ENCODE peak calls at places on chromosomes 11 and 22, in five cellular contexts. T, W, A, N and F are unnamed samples.
A peak's percentile ranks its signal among the peaks of the same experiment; 100 is the strongest.

GRCh38 chr22:45320326-45320976 is 10.7 kb downstream of the FAM118A start:
- DNase-seq in T (peak; percentile 29), W (no peak), A (no peak), N (peak; percentile 25), F (no peak)

GRCh38 chr11:95081010-95081409 is 8.6 kb upstream of the ENDOD1 start:
- DNase-seq in T (no peak), W (no peak), A (no peak), N (no peak), F (no peak)

GRCh38 chr22:42294034-42294985 is 23.9 kb upstream of the TCF20 start:
- DNase-seq in T (peak; percentile 87), W (peak; percentile 38), A (peak; percentile 55), N (peak; percentile 74), F (no peak)

GRCh38 chr11:106875013-106875412 is 143.3 kb downstream of the GUCY1A2 start:
- DNase-seq in T (no peak), W (no peak), A (no peak), N (peak; percentile 49), F (no peak)

GRCh38 chr11:128054323-128054910 is 532.9 kb downstream of the ETS1 start:
- DNase-seq in T (no peak), W (no peak), A (no peak), N (no peak), F (no peak)

GRCh38 chr11:36073411-36074203 is 129.7 kb downstream of the LDLRAD3 start:
- DNase-seq in T (peak; percentile 69), W (peak; percentile 36), A (peak; percentile 26), N (peak; percentile 82), F (peak; percentile 74)

GRCh38 chr11:65121447-65121864 is 478 bp downstream of the FAU start:
- DNase-seq in T (peak; percentile 57), W (no peak), A (peak; percentile 37), N (no peak), F (no peak)

GRCh38 chr22:45426387-45426786 is 12.9 kb downstream of the RIBC2 start:
- DNase-seq in T (no peak), W (no peak), A (no peak), N (no peak), F (no peak)

GRCh38 chr11:40380871-40381270 is 1078.6 kb downstream of the LRRC4C start:
- DNase-seq in T (no peak), W (no peak), A (no peak), N (no peak), F (no peak)

GRCh38 chr22:39013923-39014722 is at the start of gene APOBEC3C:
- DNase-seq in T (peak; percentile 87), W (peak; percentile 78), A (peak; percentile 84), N (peak; percentile 95), F (peak; percentile 33)

GRCh38 chr11:9071694-9072093 is 19.7 kb downstream of the SCUBE2 start:
- DNase-seq in T (no peak), W (no peak), A (no peak), N (no peak), F (no peak)

GRCh38 chr11:95283653-95284052 is 52.7 kb upstream of the SESN3 start:
- DNase-seq in T (no peak), W (no peak), A (no peak), N (peak; percentile 90), F (no peak)

GRCh38 chr11:72406536-72407507 is 27.5 kb downstream of the CLPB start:
- DNase-seq in T (no peak), W (no peak), A (no peak), N (peak; percentile 37), F (no peak)

GRCh38 chr22:42947211-42947990 is 67.5 kb downstream of the PACSIN2 start:
- DNase-seq in T (peak; percentile 72), W (peak; percentile 89), A (peak; percentile 83), N (no peak), F (no peak)

GRCh38 chr11:30960387-30960992 is 374.3 kb upstream of the MPPED2 start:
- DNase-seq in T (no peak), W (no peak), A (no peak), N (peak; percentile 66), F (no peak)

GRCh38 chr11:96284917-96285316 is 58.1 kb downstream of the MAML2 start:
- DNase-seq in T (no peak), W (no peak), A (no peak), N (no peak), F (no peak)

GRCh38 chr22:23857606-23858483 is at the start of gene SLC2A11:
- DNase-seq in T (peak; percentile 99), W (peak; percentile 97), A (peak; percentile 98), N (peak; percentile 98), F (peak; percentile 94)

GRCh38 chr11:64248578-64248977 is 1.8 kb upstream of the PPP1R14B start:
- DNase-seq in T (peak; percentile 56), W (no peak), A (no peak), N (no peak), F (no peak)

GRCh38 chr11:122923302-122923701 is 40.7 kb downstream of the JHY start:
- DNase-seq in T (no peak), W (no peak), A (no peak), N (no peak), F (no peak)

GRCh38 chr11:59901306-59901705 is 22.7 kb downstream of the OOSP3 start:
- DNase-seq in T (no peak), W (no peak), A (no peak), N (peak; percentile 48), F (no peak)

GRCh38 chr11:36376888-36377758 is 81.0 kb downstream of the PRR5L start:
- DNase-seq in T (peak; percentile 81), W (peak; percentile 43), A (peak; percentile 44), N (peak; percentile 71), F (no peak)

GRCh38 chr11:68010058-68011041 is at the start of gene ALDH3B1:
- DNase-seq in T (peak; percentile 97), W (peak; percentile 95), A (peak; percentile 94), N (peak; percentile 92), F (peak; percentile 78)

GRCh38 chr11:68009391-68010000 is 631 bp upstream of the ALDH3B1 start:
- DNase-seq in T (peak; percentile 59), W (no peak), A (peak; percentile 74), N (peak; percentile 61), F (no peak)

GRCh38 chr11:68012843-68013610 is 2.9 kb downstream of the ALDH3B1 start:
- DNase-seq in T (peak; percentile 51), W (no peak), A (peak; percentile 76), N (peak; percentile 98), F (no peak)

GRCh38 chr11:68012044-68012842 is 2.1 kb downstream of the ALDH3B1 start:
- DNase-seq in T (peak; percentile 47), W (no peak), A (no peak), N (no peak), F (no peak)

DNA sequence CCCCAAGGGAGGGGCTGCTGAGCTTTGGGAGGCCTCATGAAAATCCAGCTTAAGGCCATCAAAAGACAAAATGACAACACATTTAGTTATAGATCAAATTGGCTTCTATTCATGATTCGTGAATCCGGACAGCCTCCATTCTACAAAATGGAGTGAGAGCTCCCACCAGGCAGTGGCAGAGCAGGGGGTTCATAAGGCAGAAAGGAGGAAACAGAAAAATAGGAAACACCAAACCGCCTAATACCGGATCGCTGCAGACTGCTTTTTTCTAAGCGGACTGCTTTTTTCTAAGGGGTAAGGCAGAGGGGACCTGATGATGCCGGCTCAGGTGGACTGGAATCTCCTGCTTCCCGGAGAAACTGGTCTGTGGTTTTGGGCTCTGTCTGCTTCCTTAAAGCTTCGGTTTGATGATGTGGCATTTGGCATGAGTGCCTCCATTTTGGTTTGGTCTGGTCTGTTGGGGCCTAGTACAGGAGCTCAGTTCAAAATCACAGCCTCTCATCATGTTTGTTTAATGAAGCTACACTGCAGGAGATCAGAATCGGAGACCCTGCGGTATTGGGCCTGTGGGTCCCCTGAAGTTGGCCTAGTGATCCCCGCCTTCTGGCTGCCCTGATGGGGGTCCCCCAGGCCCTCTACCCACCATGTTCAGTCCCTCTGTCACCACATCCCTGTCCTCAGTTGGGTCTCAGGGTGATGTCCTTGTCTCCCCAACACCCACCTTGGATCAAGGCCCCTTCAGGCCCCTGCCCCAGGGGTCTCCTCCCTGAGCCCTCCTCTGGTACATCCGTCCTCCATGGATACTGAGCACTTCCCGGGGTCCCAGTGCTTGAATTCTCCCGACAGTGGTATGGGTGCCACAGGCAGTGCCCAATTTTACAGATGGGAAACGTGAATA is 1.2 kb downstream of the ALDH3B1 start:
- DNase-seq in T (peak; percentile 21), W (no peak), A (no peak), N (no peak), F (no peak)
- H3K4me3 ChIP-seq in T (no peak overlapping the region), W (peak overlapping the region; percentile 28), A (no peak overlapping the region), N (no peak overlapping the region), F (peak overlapping the region; percentile 58)

DNA sequence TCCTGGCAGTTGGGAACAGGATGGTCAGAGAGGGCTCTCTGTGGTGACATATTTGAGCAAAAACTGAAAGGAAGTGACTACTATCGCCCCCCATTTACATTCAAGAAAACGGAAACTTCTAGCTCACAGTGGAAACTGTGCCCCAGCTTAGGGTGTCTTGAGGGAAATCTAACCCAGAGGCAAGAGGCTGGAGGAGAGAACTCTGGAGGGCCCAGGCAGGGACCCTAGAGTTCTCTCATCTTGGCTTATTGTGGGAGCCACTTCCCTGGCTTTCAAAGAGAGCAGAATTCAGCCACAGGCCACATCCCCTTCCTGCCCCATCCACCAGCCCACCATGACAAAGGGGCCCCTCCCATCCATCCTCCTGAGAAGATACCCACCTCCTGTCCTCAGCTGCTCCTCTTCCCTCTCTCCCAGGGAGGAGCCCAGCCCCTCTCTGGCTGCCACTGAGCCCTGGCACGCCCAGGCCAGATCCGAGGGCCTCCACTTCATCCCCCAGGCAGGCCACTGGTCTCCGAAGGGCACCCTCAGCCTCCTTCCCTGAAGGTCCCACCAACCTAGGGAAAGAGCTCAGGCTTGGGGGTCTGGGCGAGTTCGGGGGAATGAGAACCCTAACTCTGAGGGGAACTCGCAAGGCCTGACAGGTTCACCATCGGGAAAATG is 1.6 kb upstream of the TMPRSS13 start:
- DNase-seq in T (no peak), W (no peak), A (no peak), N (no peak), F (no peak)
- H3K27ac ChIP-seq in T (no peak overlapping the region), W (no peak overlapping the region), A (no peak overlapping the region), N (no peak overlapping the region), F (no peak overlapping the region)

DNA sequence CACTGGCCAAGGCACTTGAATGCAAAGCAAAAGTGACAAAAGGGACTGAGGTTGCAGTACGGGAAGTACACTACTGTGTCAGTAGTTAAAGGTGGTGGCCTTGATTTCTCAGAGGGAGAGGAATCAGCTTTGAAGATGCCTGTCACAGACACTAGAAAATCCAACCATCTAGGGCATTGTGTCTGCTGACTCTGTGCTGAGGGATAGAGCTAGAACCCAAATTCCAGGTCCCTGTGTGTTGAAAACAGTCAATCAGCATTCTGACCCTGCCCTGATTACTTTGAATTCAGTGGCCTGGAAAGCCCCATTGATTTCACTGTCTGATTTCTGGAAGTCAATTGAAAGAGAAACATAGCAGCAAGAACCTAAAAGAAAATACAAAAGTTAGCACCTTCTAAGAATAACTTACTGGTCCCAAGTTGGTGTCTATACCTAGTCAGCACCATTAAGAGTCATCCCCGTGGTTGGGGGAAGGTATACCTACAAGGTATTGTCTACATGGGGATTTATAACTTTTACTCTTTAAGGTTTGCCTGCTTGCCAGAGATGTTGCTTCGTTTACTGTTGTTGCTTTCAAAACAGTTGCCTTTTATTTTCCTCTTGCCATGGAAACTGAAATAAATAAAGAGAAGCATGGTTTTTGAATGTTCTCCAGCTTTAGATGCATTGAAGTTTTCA is 97.2 kb downstream of the PDHX start:
- DNase-seq in T (no peak), W (no peak), A (no peak), N (no peak), F (no peak)
- H3K4me3 ChIP-seq in T (no peak overlapping the region), W (no peak overlapping the region), A (no peak overlapping the region), N (no peak overlapping the region), F (no peak overlapping the region)

DNA sequence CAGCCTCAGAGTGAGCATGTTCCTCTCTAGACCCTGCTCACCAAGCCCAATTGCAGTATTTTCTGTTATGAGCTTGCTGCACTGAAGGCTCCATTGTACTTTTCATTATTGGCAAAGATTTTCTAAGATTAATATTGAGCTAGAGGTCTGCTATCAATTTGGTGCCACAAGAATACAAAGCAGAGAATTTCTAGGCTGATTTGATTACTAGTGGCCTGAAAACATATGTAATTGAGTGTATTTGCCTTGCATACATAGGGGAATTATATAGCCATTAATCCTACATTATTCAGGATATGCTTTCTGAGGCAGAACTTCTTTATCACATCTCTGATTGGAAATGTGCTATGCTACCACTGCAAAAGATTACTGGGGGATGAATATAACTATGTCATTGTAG is 322.9 kb upstream of the ZC3H12C start:
- DNase-seq in T (no peak), W (no peak), A (no peak), N (no peak), F (no peak)
- H3K27ac ChIP-seq in T (no peak overlapping the region), W (no peak overlapping the region), A (no peak overlapping the region), N (no peak overlapping the region), F (no peak overlapping the region)